ENCODE peak calls at places on chromosomes 3 and 15, in ten cellular contexts. W is tibial nerve, C is dorsolateral prefrontal cortex, N is body of pancreas, H is upper lobe of left lung, X is IMR-90, K is ovary, M is H7, G is testis, R is fibroblast of villous mesenchyme. Y is an unnamed sample.

GRCh38 chr3:51681453-51681852 is 10.4 kb downstream of the TEX264 start:
- DNase-seq in W (no peak), C (no peak), N (no peak), H (peak), X (peak), K (no peak), M (no peak), G (peak), R (peak), Y (peak)

GRCh38 chr15:64883997-64884511 is 27.6 kb upstream of the ANKDD1A start:
- DNase-seq in W (peak), C (no peak), N (peak), H (peak), X (peak), K (peak), M (peak), G (peak), R (peak), Y (peak)

GRCh38 chr15:70091649-70092461 is 5.9 kb downstream of the TLE3 start:
- DNase-seq in W (no peak), C (no peak), N (no peak), H (peak), X (no peak), K (no peak), M (no peak), G (no peak), R (peak), Y (peak)

GRCh38 chr3:121989943-121990342 is 32.1 kb downstream of the ILDR1 start:
- DNase-seq in W (no peak), C (no peak), N (no peak), H (no peak), X (no peak), K (no peak), M (no peak), G (peak), R (peak), Y (no peak)

GRCh38 chr3:37494206-37494605 is 319.8 kb upstream of the LRRFIP2 start:
- DNase-seq in W (no peak), C (peak), N (no peak), H (no peak), X (no peak), K (no peak), M (no peak), G (no peak), R (no peak), Y (no peak)

GRCh38 chr15:29698030-29698701 is 124.1 kb downstream of the TJP1 start:
- DNase-seq in W (no peak), C (no peak), N (no peak), H (no peak), X (peak), K (no peak), M (no peak), G (no peak), R (peak), Y (peak)

GRCh38 chr3:113697192-113698090 is 999 bp upstream of the USF3 start:
- DNase-seq in W (no peak), C (peak), N (peak), H (peak), X (peak), K (peak), M (peak), G (peak), R (peak), Y (peak)

GRCh38 chr3:49017229-49017615 is 1.2 kb downstream of the DALRD3 start:
- DNase-seq in W (no peak), C (no peak), N (no peak), H (no peak), X (no peak), K (no peak), M (no peak), G (no peak), R (no peak), Y (no peak)

GRCh38 chr3:191980443-191980842 is 519.5 kb downstream of the PYDC2 start:
- DNase-seq in W (no peak), C (no peak), N (no peak), H (no peak), X (no peak), K (no peak), M (no peak), G (no peak), R (no peak), Y (no peak)

GRCh38 chr3:194281766-194282165 is 69.4 kb downstream of the CPN2 start:
- DNase-seq in W (no peak), C (no peak), N (no peak), H (no peak), X (no peak), K (peak), M (no peak), G (no peak), R (no peak), Y (no peak)

GRCh38 chr3:169145551-169145950 is 518.0 kb downstream of the MECOM start:
- DNase-seq in W (no peak), C (no peak), N (no peak), H (no peak), X (no peak), K (no peak), M (no peak), G (no peak), R (no peak), Y (peak)
- H3K4me3 ChIP-seq in W (no peak), C (no peak), N (peak), H (peak), X (peak), K (peak), M (peak), G (peak), R (peak), Y (peak)

GRCh38 chr15:40773496-40773895 is 3.7 kb downstream of the C15orf62 start:
- DNase-seq in W (no peak), C (no peak), N (no peak), H (no peak), X (no peak), K (no peak), M (peak), G (no peak), R (no peak), Y (no peak)

GRCh38 chr15:40770147-40770721 is 454 bp downstream of the C15orf62 start:
- DNase-seq in W (no peak), C (peak), N (no peak), H (peak), X (no peak), K (no peak), M (peak), G (no peak), R (no peak), Y (no peak)

GRCh38 chr15:40772014-40772413 is 2.2 kb downstream of the C15orf62 start:
- DNase-seq in W (no peak), C (no peak), N (no peak), H (no peak), X (no peak), K (no peak), M (peak), G (no peak), R (no peak), Y (no peak)

GRCh38 chr15:40769310-40770146 is at the start of gene C15orf62:
- DNase-seq in W (peak), C (peak), N (no peak), H (peak), X (peak), K (peak), M (peak), G (no peak), R (no peak), Y (peak)

DNA sequence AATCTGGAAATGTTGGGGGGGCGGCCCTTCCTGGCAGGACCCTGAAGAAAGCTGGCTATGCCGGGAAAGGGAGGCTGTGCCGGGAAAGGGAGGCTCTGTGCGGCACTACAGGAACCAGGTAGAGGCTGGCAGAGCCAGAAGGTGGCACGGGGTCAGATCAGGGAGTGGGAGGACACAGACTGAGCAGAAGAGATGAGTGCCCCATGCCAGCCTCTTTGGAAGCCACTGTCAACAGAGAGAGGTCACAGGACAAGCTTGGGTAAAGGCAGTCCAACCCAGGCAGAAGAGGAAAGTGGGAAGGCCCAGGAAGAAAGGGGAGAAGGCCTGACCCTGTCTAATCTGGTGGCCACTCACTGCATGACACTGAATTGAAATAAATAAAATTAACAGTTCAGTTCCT is 1.5 kb downstream of the C15orf62 start:
- DNase-seq in W (no peak), C (no peak), N (no peak), H (no peak), X (no peak), K (no peak), M (no peak), G (no peak), R (no peak), Y (no peak)
- H3K4me3 ChIP-seq in W (no peak), C (no peak), N (no peak), H (no peak), X (no peak), K (no peak), M (no peak), G (no peak), R (no peak), Y (no peak)

GRCh38 chr3:27840807-27841594 is 118.9 kb upstream of the EOMES start:
- DNase-seq in W (no peak), C (no peak), N (no peak), H (no peak), X (no peak), K (no peak), M (no peak), G (no peak), R (no peak), Y (no peak)

GRCh38 chr3:27848826-27849225 is 126.7 kb upstream of the EOMES start:
- DNase-seq in W (no peak), C (no peak), N (no peak), H (no peak), X (no peak), K (no peak), M (no peak), G (no peak), R (no peak), Y (no peak)

GRCh38 chr3:27847697-27848096 is 125.6 kb upstream of the EOMES start:
- DNase-seq in W (no peak), C (no peak), N (peak), H (no peak), X (no peak), K (no peak), M (no peak), G (no peak), R (no peak), Y (no peak)

GRCh38 chr3:27844052-27844675 is 122.0 kb upstream of the EOMES start:
- DNase-seq in W (no peak), C (no peak), N (no peak), H (no peak), X (no peak), K (no peak), M (no peak), G (no peak), R (no peak), Y (no peak)
- H3K4me3 ChIP-seq in W (no peak), C (no peak), N (no peak), H (no peak), X (no peak), K (no peak), M (no peak), G (no peak), R (no peak), Y (no peak)

DNA sequence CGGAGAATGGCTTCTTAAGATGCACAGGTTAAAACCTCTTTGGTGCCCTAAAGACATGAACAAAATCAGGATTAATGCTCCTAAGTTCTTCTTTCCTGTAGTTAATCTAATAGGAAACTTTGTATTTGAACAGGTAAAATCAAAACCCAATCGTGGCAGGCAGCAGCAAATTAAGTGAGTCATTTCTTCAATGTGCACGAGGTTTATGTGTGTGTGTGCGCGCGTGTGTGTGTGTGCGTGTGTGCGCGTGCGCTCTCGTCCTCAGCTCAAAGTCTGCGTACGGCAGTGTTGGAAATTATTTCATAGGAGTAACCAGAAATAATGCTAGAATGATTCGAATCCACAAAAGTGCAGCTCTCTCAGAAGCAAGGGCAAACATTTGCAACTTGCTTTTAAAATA is 905 bp downstream of the FAM81A start:
- DNase-seq in W (no peak), C (no peak), N (no peak), H (no peak), X (no peak), K (peak), M (no peak), G (peak), R (no peak), Y (no peak)
- H3K4me3 ChIP-seq in W (no peak), C (peak), N (no peak), H (peak), X (no peak), K (peak), M (no peak), G (peak), R (no peak), Y (no peak)

GRCh38 chr15:73996267-73996666 is 1.8 kb downstream of the PML start:
- DNase-seq in W (no peak), C (no peak), N (no peak), H (no peak), X (no peak), K (no peak), M (no peak), G (no peak), R (no peak), Y (no peak)
- H3K4me3 ChIP-seq in W (peak), C (peak), N (no peak), H (peak), X (peak), K (peak), M (no peak), G (peak), R (peak), Y (peak)

GRCh38 chr3:182366746-182367145 is 426.6 kb upstream of the ATP11B start:
- DNase-seq in W (no peak), C (no peak), N (no peak), H (no peak), X (no peak), K (no peak), M (no peak), G (no peak), R (no peak), Y (no peak)
- H3K4me3 ChIP-seq in W (no peak), C (no peak), N (no peak), H (no peak), X (no peak), K (no peak), M (no peak), G (no peak), R (no peak), Y (no peak)

DNA sequence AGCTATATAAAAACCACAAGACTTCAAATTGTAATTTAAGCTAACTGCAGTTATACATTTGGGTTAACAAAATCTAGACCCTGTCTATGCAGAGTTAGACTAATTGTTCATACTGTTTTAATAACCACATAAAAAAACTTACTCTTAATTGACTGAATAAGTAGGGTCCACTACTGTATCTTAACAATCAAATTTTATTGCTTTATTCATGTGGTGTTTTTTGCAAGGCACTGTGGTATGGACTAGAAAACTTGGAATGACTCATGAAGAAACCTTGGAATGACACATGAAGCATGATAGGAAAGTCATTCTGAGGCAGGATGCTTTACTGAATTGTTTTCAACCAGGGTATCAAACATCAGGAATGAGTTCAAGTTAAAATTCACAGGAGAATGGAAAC is 2.3 kb downstream of the SERP1 start:
- DNase-seq in W (no peak), C (no peak), N (no peak), H (no peak), X (peak), K (no peak), M (no peak), G (no peak), R (peak), Y (peak)
- H3K4me3 ChIP-seq in W (no peak), C (peak), N (no peak), H (no peak), X (peak), K (no peak), M (no peak), G (no peak), R (peak), Y (no peak)

GRCh38 chr15:89361451-89362202 is 27.0 kb upstream of the POLG start:
- DNase-seq in W (peak), C (peak), N (peak), H (peak), X (peak), K (peak), M (peak), G (peak), R (peak), Y (peak)

GRCh38 chr15:89360294-89360971 is 25.8 kb upstream of the POLG start:
- DNase-seq in W (no peak), C (no peak), N (no peak), H (no peak), X (no peak), K (no peak), M (peak), G (no peak), R (no peak), Y (no peak)

GRCh38 chr15:89358435-89358754 is 23.8 kb upstream of the POLG start:
- DNase-seq in W (no peak), C (peak), N (no peak), H (no peak), X (no peak), K (no peak), M (peak), G (no peak), R (no peak), Y (no peak)

GRCh38 chr15:89358755-89359439 is 24.3 kb upstream of the POLG start:
- DNase-seq in W (peak), C (peak), N (peak), H (peak), X (peak), K (peak), M (peak), G (peak), R (peak), Y (peak)

DNA sequence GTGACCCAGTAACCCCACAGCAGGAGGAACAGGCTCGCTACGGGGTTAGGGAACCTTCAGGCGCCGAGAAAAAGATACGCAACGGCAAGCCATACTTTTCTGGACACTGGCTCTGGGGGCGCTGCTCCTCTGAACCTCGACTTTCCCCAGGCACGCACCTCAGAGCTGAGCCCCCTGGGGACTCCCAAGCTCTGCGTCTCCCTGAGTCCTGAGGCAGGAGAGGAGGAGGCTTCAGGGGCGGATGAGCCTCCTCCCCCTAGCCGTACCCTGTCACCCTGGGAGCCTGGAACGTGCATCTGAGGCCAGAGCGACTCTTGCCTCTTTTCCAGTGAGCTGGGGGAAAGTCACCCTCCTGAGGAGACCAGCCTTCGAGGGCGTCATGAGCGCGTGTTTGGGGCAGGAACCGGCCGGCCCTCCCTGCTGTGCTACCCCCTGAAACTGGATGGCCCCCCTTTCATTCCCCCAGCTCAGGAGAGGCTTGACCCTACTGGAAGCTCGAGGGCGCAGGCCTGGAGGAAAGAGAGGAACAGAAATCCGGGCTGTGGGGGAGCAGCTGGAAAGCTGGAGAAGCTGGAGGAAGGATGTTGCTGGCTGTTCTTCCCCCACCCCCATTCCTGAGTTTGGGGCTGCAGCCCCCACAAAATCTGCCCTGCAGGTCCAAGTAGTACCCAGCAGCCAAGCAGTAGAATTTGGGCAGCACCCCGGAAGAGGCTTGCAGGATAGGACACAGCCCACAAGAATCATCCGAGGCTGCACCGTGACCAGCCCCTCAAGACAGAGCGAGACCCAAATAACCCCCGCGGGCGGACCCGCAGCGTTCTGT is 25.1 kb upstream of the POLG start:
- DNase-seq in W (no peak), C (no peak), N (no peak), H (no peak), X (no peak), K (no peak), M (peak), G (no peak), R (no peak), Y (no peak)
- H3K4me3 ChIP-seq in W (no peak), C (peak), N (no peak), H (no peak), X (no peak), K (no peak), M (no peak), G (peak), R (no peak), Y (no peak)